ENCODE peak calls at places on chromosomes 6 and 20, in four cellular contexts. D is stomach, I is Karpas-422, P is prostate gland. W is an unnamed sample. For H3K36me3 and H3K4me1, the result is how much of the 10 kb centered on the place peaks cover.

GRCh38 chr6:11975353-11975977 is 36.6 kb upstream of the HIVEP1 start:
- DNase-seq in D (peak), I (no peak), P (peak), W (no peak)

GRCh38 chr6:160170018-160170680 is 48.5 kb downstream of the SLC22A1 start:
- DNase-seq in D (no peak), I (no peak), P (no peak), W (no peak)

GRCh38 chr6:51266569-51266968 is 447.9 kb downstream of the TFAP2B start:
- DNase-seq in D (no peak), I (no peak), P (no peak), W (no peak)

GRCh38 chr6:157335829-157336228 is 12.5 kb upstream of the TMEM242 start:
- DNase-seq in D (no peak), I (no peak), P (no peak), W (no peak)

GRCh38 chr6:4776967-4777925 is 1.0 kb downstream of the CDYL start:
- DNase-seq in D (no peak), I (peak), P (peak), W (no peak)

GRCh38 chr6:147287869-147288271 is 83.7 kb downstream of the STXBP5 start:
- DNase-seq in D (no peak), I (no peak), P (no peak), W (no peak)

GRCh38 chr6:27263886-27264285 is 16.4 kb downstream of the PRSS16 start:
- DNase-seq in D (no peak), I (no peak), P (no peak), W (no peak)

GRCh38 chr6:3706547-3707467 is 44.7 kb downstream of the PXDC1 start:
- DNase-seq in D (no peak), I (no peak), P (no peak), W (no peak)

GRCh38 chr6:96499781-96500180 is 21.8 kb upstream of the UFL1 start:
- DNase-seq in D (no peak), I (no peak), P (no peak), W (no peak)

GRCh38 chr6:168384045-168385038 is 56.6 kb upstream of the SMOC2 start:
- DNase-seq in D (no peak), I (no peak), P (no peak), W (no peak)

GRCh38 chr20:6886065-6886729 is 118.7 kb downstream of the BMP2 start:
- DNase-seq in D (no peak), I (no peak), P (no peak), W (no peak)

GRCh38 chr20:34570859-34571306 is 12.4 kb downstream of the MAP1LC3A start:
- DNase-seq in D (no peak), I (no peak), P (no peak), W (no peak)

GRCh38 chr6:47977314-47977713 is 133.7 kb downstream of the PTCHD4 start:
- DNase-seq in D (no peak), I (no peak), P (no peak), W (no peak)

GRCh38 chr6:152353440-152353839 is 283.7 kb downstream of the SYNE1 start:
- DNase-seq in D (no peak), I (no peak), P (no peak), W (no peak)
- H3K36me3 ChIP-seq in D (under half), I (under half), P (under half), W (under half)

GRCh38 chr6:6616670-6617069 is 28.1 kb downstream of the LY86 start:
- DNase-seq in D (no peak), I (no peak), P (no peak), W (no peak)

GRCh38 chr6:6611486-6611885 is 23.0 kb downstream of the LY86 start:
- DNase-seq in D (no peak), I (no peak), P (no peak), W (no peak)

GRCh38 chr6:6612308-6612707 is 23.8 kb downstream of the LY86 start:
- DNase-seq in D (no peak), I (no peak), P (no peak), W (no peak)

GRCh38 chr6:6614096-6614964 is 25.8 kb downstream of the LY86 start:
- DNase-seq in D (no peak), I (no peak), P (no peak), W (no peak)

GRCh38 chr6:6614965-6615304 is 26.4 kb downstream of the LY86 start:
- DNase-seq in D (no peak), I (no peak), P (no peak), W (no peak)
- H3K4me1 ChIP-seq in D (under half), I (under half), P (under half), W (under half)

GRCh38 chr20:33280775-33281174 is 2.2 kb upstream of the BPIFB1 start:
- DNase-seq in D (no peak), I (no peak), P (no peak), W (no peak)

GRCh38 chr20:33284937-33285336 is 1.9 kb downstream of the BPIFB1 start:
- DNase-seq in D (no peak), I (no peak), P (no peak), W (no peak)

GRCh38 chr20:33281550-33282146 is 1.4 kb upstream of the BPIFB1 start:
- DNase-seq in D (no peak), I (no peak), P (no peak), W (peak)

GRCh38 chr20:33282196-33282934 is 649 bp upstream of the BPIFB1 start:
- DNase-seq in D (no peak), I (no peak), P (no peak), W (no peak)

DNA sequence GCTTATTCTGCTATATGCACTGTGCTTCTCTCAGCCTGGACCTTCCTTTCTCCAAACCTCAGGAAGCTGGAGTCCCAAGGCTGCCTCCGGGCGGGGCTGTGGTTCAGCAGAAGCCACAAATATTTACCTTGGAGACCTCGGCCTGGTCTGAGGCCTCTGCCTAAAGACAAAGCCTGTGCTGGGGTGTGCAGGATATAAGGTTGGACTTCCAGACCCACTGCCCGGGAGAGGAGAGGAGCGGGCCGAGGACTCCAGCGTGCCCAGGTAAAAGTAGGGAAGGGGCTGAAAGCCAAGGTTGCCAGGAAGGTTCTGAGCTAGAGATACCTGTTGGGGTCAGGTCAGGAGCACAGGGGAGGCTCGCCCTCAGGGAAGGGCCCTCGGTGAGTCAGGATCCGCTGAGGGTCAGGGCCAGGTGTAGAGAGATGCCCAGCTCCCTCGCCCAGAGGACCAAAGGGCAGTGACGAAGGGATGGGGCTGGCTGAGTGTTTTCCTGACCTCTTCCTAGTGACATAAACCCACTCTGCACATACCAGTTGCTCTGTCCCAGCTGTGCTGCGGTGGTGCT is at the start of gene BPIFB1:
- DNase-seq in D (peak), I (no peak), P (no peak), W (no peak)
- H3K4me3 ChIP-seq in D (no peak), I (no peak), P (no peak), W (no peak)

DNA sequence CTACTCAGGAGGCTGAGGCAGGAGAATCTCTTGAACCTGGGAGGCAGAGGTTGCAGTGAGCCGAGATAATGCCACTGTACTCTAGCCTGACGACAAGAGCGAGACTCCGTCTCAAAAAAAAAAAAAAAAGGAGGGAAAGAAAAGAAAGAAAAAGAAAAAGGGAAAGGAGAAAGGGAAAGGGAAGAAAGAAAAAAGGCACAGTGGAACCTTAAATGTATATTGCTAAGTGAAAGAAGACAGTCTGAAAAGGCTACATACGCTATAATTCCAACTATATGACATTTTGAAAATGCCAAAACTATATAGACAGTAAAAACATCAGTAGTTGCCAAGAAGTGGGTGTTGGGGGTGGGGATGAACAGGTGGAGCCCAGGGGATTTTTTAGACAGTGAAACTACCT is 16.2 kb downstream of the PPIL4 start:
- DNase-seq in D (no peak), I (no peak), P (no peak), W (no peak)
- H3K36me3 ChIP-seq in D (half or more), I (under half), P (under half), W (under half)

DNA sequence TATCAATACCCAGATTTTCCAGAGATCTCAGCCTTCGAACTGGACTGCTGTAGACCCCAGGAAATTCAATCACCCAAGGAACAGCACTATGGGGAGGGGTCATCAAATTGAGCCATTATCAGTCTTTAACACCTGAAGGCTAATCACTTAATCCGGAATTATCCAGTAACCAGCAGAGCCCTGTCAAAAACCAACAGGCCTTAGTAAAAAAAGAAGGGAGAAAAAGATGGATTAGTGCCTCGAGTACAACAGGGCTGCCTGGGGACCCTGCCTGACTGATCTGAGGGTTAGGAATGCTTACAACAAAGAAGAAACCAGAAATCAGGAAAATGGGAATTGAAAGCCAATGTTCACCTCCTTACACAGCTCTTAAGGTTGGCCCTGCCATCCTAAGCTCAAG is 7.6 kb downstream of the RRAGD start:
- DNase-seq in D (no peak), I (no peak), P (no peak), W (no peak)
- H3K4me1 ChIP-seq in D (under half), I (under half), P (under half), W (under half)

DNA sequence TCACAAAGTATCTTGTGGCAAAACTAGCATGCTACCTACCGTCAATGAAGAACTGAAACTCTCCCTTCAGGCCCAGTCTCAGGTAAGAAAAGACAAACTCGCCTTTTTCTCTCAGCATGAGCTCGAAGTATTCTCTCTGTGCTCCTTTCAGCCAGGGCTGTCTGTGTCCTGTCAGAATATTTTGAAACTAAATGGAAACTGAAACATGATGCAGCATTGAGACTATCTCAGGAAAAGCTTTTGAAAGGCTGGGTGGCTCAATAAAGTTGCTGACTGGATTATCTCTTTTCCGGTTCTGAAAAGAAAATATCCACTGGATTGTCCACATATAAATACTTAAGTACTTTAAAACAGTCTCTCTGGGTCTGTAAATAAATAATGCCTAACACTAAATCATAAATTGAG is 718 bp downstream of the CALHM5 start:
- DNase-seq in D (no peak), I (no peak), P (no peak), W (no peak)
- H3K4me3 ChIP-seq in D (peak), I (no peak), P (peak), W (no peak)

GRCh38 chr6:33778475-33779121 is 10.3 kb downstream of the LEMD2 start:
- DNase-seq in D (no peak), I (no peak), P (no peak), W (no peak)
- H3K36me3 ChIP-seq in D (half or more), I (under half), P (half or more), W (half or more)